ENCODE peak calls at places on chromosomes 4 and X, in ten cellular contexts. One of them, this sample, is unnamed.

GRCh38 chr4:168551945-168552695 is 55.3 kb downstream of the PALLD start:
- DNase-seq in AG04450: no peak
- DNase-seq in T-helper 17 cell: no peak
- DNase-seq in activated T-cell treated with anti-CD3 and anti-CD28 coated beads, Interleukin-2, amount 50 U/mL, for 1 hour: no peak
- DNase-seq in cardiac muscle cell: no peak
- DNase-seq in fibroblast of mammary gland: peak
- DNase-seq in naive thymus-derived CD8-positive, alpha-beta T cell: no peak
- DNase-seq in NCI-H1105: no peak
- DNase-seq in ACHN: peak
- DNase-seq in activated CD8-positive, alpha-beta memory T cell treated with anti-CD3 and anti-CD28 coated beads, Interleukin-2, amount 50 U/mL, for 4 hours: no peak
- DNase-seq in this sample: no peak

GRCh38 chr4:143355540-143356217 is 19.0 kb downstream of the GAB1 start:
- DNase-seq in AG04450: no peak
- DNase-seq in T-helper 17 cell: no peak
- DNase-seq in activated T-cell treated with anti-CD3 and anti-CD28 coated beads, Interleukin-2, amount 50 U/mL, for 1 hour: no peak
- DNase-seq in cardiac muscle cell: peak
- DNase-seq in fibroblast of mammary gland: peak
- DNase-seq in naive thymus-derived CD8-positive, alpha-beta T cell: no peak
- DNase-seq in NCI-H1105: no peak
- DNase-seq in ACHN: peak
- DNase-seq in activated CD8-positive, alpha-beta memory T cell treated with anti-CD3 and anti-CD28 coated beads, Interleukin-2, amount 50 U/mL, for 4 hours: no peak
- DNase-seq in this sample: no peak

GRCh38 chr4:18075823-18076433 is 54.4 kb upstream of the LCORL start:
- DNase-seq in AG04450: no peak
- DNase-seq in T-helper 17 cell: no peak
- DNase-seq in activated T-cell treated with anti-CD3 and anti-CD28 coated beads, Interleukin-2, amount 50 U/mL, for 1 hour: no peak
- DNase-seq in cardiac muscle cell: no peak
- DNase-seq in fibroblast of mammary gland: peak
- DNase-seq in naive thymus-derived CD8-positive, alpha-beta T cell: peak
- DNase-seq in NCI-H1105: no peak
- DNase-seq in ACHN: peak
- DNase-seq in activated CD8-positive, alpha-beta memory T cell treated with anti-CD3 and anti-CD28 coated beads, Interleukin-2, amount 50 U/mL, for 4 hours: no peak
- DNase-seq in this sample: no peak

GRCh38 chr4:101349346-101350064 is 2.2 kb upstream of the PPP3CA start:
- DNase-seq in AG04450: no peak
- DNase-seq in T-helper 17 cell: no peak
- DNase-seq in activated T-cell treated with anti-CD3 and anti-CD28 coated beads, Interleukin-2, amount 50 U/mL, for 1 hour: no peak
- DNase-seq in cardiac muscle cell: peak
- DNase-seq in fibroblast of mammary gland: peak
- DNase-seq in naive thymus-derived CD8-positive, alpha-beta T cell: no peak
- DNase-seq in NCI-H1105: peak
- DNase-seq in ACHN: peak
- DNase-seq in activated CD8-positive, alpha-beta memory T cell treated with anti-CD3 and anti-CD28 coated beads, Interleukin-2, amount 50 U/mL, for 4 hours: no peak
- DNase-seq in this sample: no peak

GRCh38 chr4:48785302-48785701 is 5.2 kb upstream of the FRYL start:
- DNase-seq in AG04450: no peak
- DNase-seq in T-helper 17 cell: no peak
- DNase-seq in activated T-cell treated with anti-CD3 and anti-CD28 coated beads, Interleukin-2, amount 50 U/mL, for 1 hour: no peak
- DNase-seq in cardiac muscle cell: no peak
- DNase-seq in fibroblast of mammary gland: no peak
- DNase-seq in naive thymus-derived CD8-positive, alpha-beta T cell: no peak
- DNase-seq in NCI-H1105: no peak
- DNase-seq in ACHN: no peak
- DNase-seq in activated CD8-positive, alpha-beta memory T cell treated with anti-CD3 and anti-CD28 coated beads, Interleukin-2, amount 50 U/mL, for 4 hours: no peak
- DNase-seq in this sample: no peak

GRCh38 chrX:9586992-9587392 is 122.1 kb downstream of the TBL1X start:
- DNase-seq in AG04450: no peak
- DNase-seq in T-helper 17 cell: no peak
- DNase-seq in activated T-cell treated with anti-CD3 and anti-CD28 coated beads, Interleukin-2, amount 50 U/mL, for 1 hour: no peak
- DNase-seq in cardiac muscle cell: no peak
- DNase-seq in fibroblast of mammary gland: no peak
- DNase-seq in naive thymus-derived CD8-positive, alpha-beta T cell: no peak
- DNase-seq in NCI-H1105: no peak
- DNase-seq in ACHN: no peak
- DNase-seq in activated CD8-positive, alpha-beta memory T cell treated with anti-CD3 and anti-CD28 coated beads, Interleukin-2, amount 50 U/mL, for 4 hours: no peak
- DNase-seq in this sample: no peak

GRCh38 chr4:15197005-15197404 is 194.7 kb downstream of the CPEB2 start:
- DNase-seq in AG04450: no peak
- DNase-seq in T-helper 17 cell: no peak
- DNase-seq in activated T-cell treated with anti-CD3 and anti-CD28 coated beads, Interleukin-2, amount 50 U/mL, for 1 hour: no peak
- DNase-seq in cardiac muscle cell: peak
- DNase-seq in fibroblast of mammary gland: peak
- DNase-seq in naive thymus-derived CD8-positive, alpha-beta T cell: no peak
- DNase-seq in NCI-H1105: no peak
- DNase-seq in ACHN: no peak
- DNase-seq in activated CD8-positive, alpha-beta memory T cell treated with anti-CD3 and anti-CD28 coated beads, Interleukin-2, amount 50 U/mL, for 4 hours: no peak
- DNase-seq in this sample: peak

GRCh38 chrX:97389761-97390192 is 506.1 kb downstream of the RPA4 start:
- DNase-seq in AG04450: peak
- DNase-seq in T-helper 17 cell: no peak
- DNase-seq in activated T-cell treated with anti-CD3 and anti-CD28 coated beads, Interleukin-2, amount 50 U/mL, for 1 hour: no peak
- DNase-seq in cardiac muscle cell: peak
- DNase-seq in fibroblast of mammary gland: peak
- DNase-seq in naive thymus-derived CD8-positive, alpha-beta T cell: no peak
- DNase-seq in NCI-H1105: no peak
- DNase-seq in ACHN: peak
- DNase-seq in activated CD8-positive, alpha-beta memory T cell treated with anti-CD3 and anti-CD28 coated beads, Interleukin-2, amount 50 U/mL, for 4 hours: no peak
- DNase-seq in this sample: peak

GRCh38 chr4:148116264-148116663 is 325.9 kb downstream of the NR3C2 start:
- DNase-seq in AG04450: peak
- DNase-seq in T-helper 17 cell: no peak
- DNase-seq in activated T-cell treated with anti-CD3 and anti-CD28 coated beads, Interleukin-2, amount 50 U/mL, for 1 hour: no peak
- DNase-seq in cardiac muscle cell: peak
- DNase-seq in fibroblast of mammary gland: peak
- DNase-seq in naive thymus-derived CD8-positive, alpha-beta T cell: no peak
- DNase-seq in NCI-H1105: peak
- DNase-seq in ACHN: no peak
- DNase-seq in activated CD8-positive, alpha-beta memory T cell treated with anti-CD3 and anti-CD28 coated beads, Interleukin-2, amount 50 U/mL, for 4 hours: no peak
- DNase-seq in this sample: no peak

GRCh38 chrX:139559383-139560042 is 29.0 kb downstream of the F9 start:
- DNase-seq in AG04450: peak
- DNase-seq in T-helper 17 cell: no peak
- DNase-seq in activated T-cell treated with anti-CD3 and anti-CD28 coated beads, Interleukin-2, amount 50 U/mL, for 1 hour: no peak
- DNase-seq in cardiac muscle cell: peak
- DNase-seq in fibroblast of mammary gland: peak
- DNase-seq in naive thymus-derived CD8-positive, alpha-beta T cell: no peak
- DNase-seq in NCI-H1105: no peak
- DNase-seq in ACHN: peak
- DNase-seq in activated CD8-positive, alpha-beta memory T cell treated with anti-CD3 and anti-CD28 coated beads, Interleukin-2, amount 50 U/mL, for 4 hours: no peak
- DNase-seq in this sample: peak

GRCh38 chr4:84920591-84920990 is 45.9 kb downstream of the WDFY3 start:
- DNase-seq in AG04450: peak
- DNase-seq in T-helper 17 cell: no peak
- DNase-seq in activated T-cell treated with anti-CD3 and anti-CD28 coated beads, Interleukin-2, amount 50 U/mL, for 1 hour: no peak
- DNase-seq in cardiac muscle cell: peak
- DNase-seq in fibroblast of mammary gland: peak
- DNase-seq in naive thymus-derived CD8-positive, alpha-beta T cell: no peak
- DNase-seq in NCI-H1105: no peak
- DNase-seq in ACHN: peak
- DNase-seq in activated CD8-positive, alpha-beta memory T cell treated with anti-CD3 and anti-CD28 coated beads, Interleukin-2, amount 50 U/mL, for 4 hours: no peak
- DNase-seq in this sample: peak

GRCh38 chr4:54837576-54838140 is 179.9 kb downstream of the KIT start:
- DNase-seq in AG04450: no peak
- DNase-seq in T-helper 17 cell: no peak
- DNase-seq in activated T-cell treated with anti-CD3 and anti-CD28 coated beads, Interleukin-2, amount 50 U/mL, for 1 hour: no peak
- DNase-seq in cardiac muscle cell: no peak
- DNase-seq in fibroblast of mammary gland: peak
- DNase-seq in naive thymus-derived CD8-positive, alpha-beta T cell: no peak
- DNase-seq in NCI-H1105: no peak
- DNase-seq in ACHN: no peak
- DNase-seq in activated CD8-positive, alpha-beta memory T cell treated with anti-CD3 and anti-CD28 coated beads, Interleukin-2, amount 50 U/mL, for 4 hours: no peak
- DNase-seq in this sample: no peak

GRCh38 chrX:103362504-103362903 is 6.2 kb downstream of the TCEAL9 start:
- DNase-seq in AG04450: no peak
- DNase-seq in T-helper 17 cell: no peak
- DNase-seq in activated T-cell treated with anti-CD3 and anti-CD28 coated beads, Interleukin-2, amount 50 U/mL, for 1 hour: no peak
- DNase-seq in cardiac muscle cell: peak
- DNase-seq in fibroblast of mammary gland: peak
- DNase-seq in naive thymus-derived CD8-positive, alpha-beta T cell: no peak
- DNase-seq in NCI-H1105: no peak
- DNase-seq in ACHN: peak
- DNase-seq in activated CD8-positive, alpha-beta memory T cell treated with anti-CD3 and anti-CD28 coated beads, Interleukin-2, amount 50 U/mL, for 4 hours: no peak
- DNase-seq in this sample: no peak

GRCh38 chrX:357693-358471 is 28.8 kb downstream of the PPP2R3B start:
- DNase-seq in AG04450: no peak
- DNase-seq in T-helper 17 cell: no peak
- DNase-seq in activated T-cell treated with anti-CD3 and anti-CD28 coated beads, Interleukin-2, amount 50 U/mL, for 1 hour: peak
- DNase-seq in cardiac muscle cell: peak
- DNase-seq in fibroblast of mammary gland: peak
- DNase-seq in naive thymus-derived CD8-positive, alpha-beta T cell: peak
- DNase-seq in NCI-H1105: no peak
- DNase-seq in ACHN: peak
- DNase-seq in activated CD8-positive, alpha-beta memory T cell treated with anti-CD3 and anti-CD28 coated beads, Interleukin-2, amount 50 U/mL, for 4 hours: peak
- DNase-seq in this sample: peak

GRCh38 chrX:129636175-129636681 is 18.5 kb downstream of the APLN start:
- DNase-seq in AG04450: no peak
- DNase-seq in T-helper 17 cell: no peak
- DNase-seq in activated T-cell treated with anti-CD3 and anti-CD28 coated beads, Interleukin-2, amount 50 U/mL, for 1 hour: no peak
- DNase-seq in cardiac muscle cell: no peak
- DNase-seq in fibroblast of mammary gland: no peak
- DNase-seq in naive thymus-derived CD8-positive, alpha-beta T cell: no peak
- DNase-seq in NCI-H1105: no peak
- DNase-seq in ACHN: no peak
- DNase-seq in activated CD8-positive, alpha-beta memory T cell treated with anti-CD3 and anti-CD28 coated beads, Interleukin-2, amount 50 U/mL, for 4 hours: no peak
- DNase-seq in this sample: no peak